ENCODE peak calls at places on chromosomes 11 and 22, in ten cellular contexts. One of them, this sample, is unnamed.

GRCh38 chr11:69382131-69383128 is 88.5 kb downstream of the MYEOV start:
- DNase-seq in H1: peak; percentile 63
- DNase-seq in adrenal gland: peak; percentile 24
- DNase-seq in A549: no peak
- DNase-seq in Peyer's patch: peak; percentile 38
- DNase-seq in esophagus squamous epithelium: no peak
- DNase-seq in HCT116: peak; percentile 70
- DNase-seq in testis: peak; percentile 85
- DNase-seq in K562: peak; percentile 98
- DNase-seq in IMR-90: no peak
- DNase-seq in this sample: no peak

GRCh38 chr22:47647181-47647580 is 884.7 kb downstream of the TBC1D22A start:
- DNase-seq in K562: no peak
- DNase-seq in IMR-90: no peak
- DNase-seq in testis: no peak
- DNase-seq in Peyer's patch: no peak
- DNase-seq in HCT116: no peak
- DNase-seq in A549: no peak
- DNase-seq in adrenal gland: no peak
- DNase-seq in esophagus squamous epithelium: no peak
- DNase-seq in H1: no peak
- DNase-seq in this sample: no peak

GRCh38 chr22:19936513-19936912 is 5.1 kb upstream of the COMT start:
- DNase-seq in adrenal gland: no peak
- DNase-seq in IMR-90: no peak
- DNase-seq in K562: no peak
- DNase-seq in testis: no peak
- DNase-seq in H1: no peak
- DNase-seq in Peyer's patch: no peak
- DNase-seq in A549: no peak
- DNase-seq in esophagus squamous epithelium: no peak
- DNase-seq in HCT116: no peak
- DNase-seq in this sample: no peak

GRCh38 chr11:112831969-112832368 is 129.3 kb upstream of the NCAM1 start:
- DNase-seq in adrenal gland: no peak
- DNase-seq in IMR-90: no peak
- DNase-seq in H1: no peak
- DNase-seq in A549: no peak
- DNase-seq in Peyer's patch: no peak
- DNase-seq in esophagus squamous epithelium: no peak
- DNase-seq in HCT116: no peak
- DNase-seq in testis: no peak
- DNase-seq in K562: no peak
- DNase-seq in this sample: no peak

GRCh38 chr22:29259253-29259899 is 8.4 kb downstream of the RHBDD3 start:
- DNase-seq in A549: peak; percentile 34
- DNase-seq in IMR-90: no peak
- DNase-seq in Peyer's patch: peak; percentile 8
- DNase-seq in testis: no peak
- DNase-seq in H1: no peak
- DNase-seq in HCT116: no peak
- DNase-seq in esophagus squamous epithelium: no peak
- DNase-seq in K562: no peak
- DNase-seq in adrenal gland: no peak
- DNase-seq in this sample: no peak

GRCh38 chr11:69495441-69496201 is 14.2 kb downstream of the LINC01488 start:
- DNase-seq in esophagus squamous epithelium: no peak
- DNase-seq in H1: no peak
- DNase-seq in A549: no peak
- DNase-seq in Peyer's patch: no peak
- DNase-seq in K562: no peak
- DNase-seq in adrenal gland: no peak
- DNase-seq in HCT116: no peak
- DNase-seq in testis: no peak
- DNase-seq in IMR-90: no peak
- DNase-seq in this sample: no peak

GRCh38 chr11:120316880-120317688 is 8.0 kb upstream of the TLCD5 start:
- DNase-seq in H1: no peak
- DNase-seq in IMR-90: peak; percentile 29
- DNase-seq in K562: no peak
- DNase-seq in Peyer's patch: no peak
- DNase-seq in esophagus squamous epithelium: no peak
- DNase-seq in testis: no peak
- DNase-seq in adrenal gland: no peak
- DNase-seq in A549: no peak
- DNase-seq in HCT116: no peak
- DNase-seq in this sample: peak; percentile 90

GRCh38 chr11:36818410-36818809 is 220.4 kb upstream of the RAG2 start:
- DNase-seq in Peyer's patch: no peak
- DNase-seq in testis: peak; percentile 35
- DNase-seq in A549: no peak
- DNase-seq in K562: no peak
- DNase-seq in HCT116: peak; percentile 6
- DNase-seq in esophagus squamous epithelium: no peak
- DNase-seq in adrenal gland: no peak
- DNase-seq in IMR-90: no peak
- DNase-seq in H1: peak; percentile 76
- DNase-seq in this sample: no peak

GRCh38 chr11:66554602-66555001 is 7.9 kb downstream of the ACTN3 start:
- DNase-seq in adrenal gland: no peak
- DNase-seq in H1: no peak
- DNase-seq in A549: no peak
- DNase-seq in HCT116: no peak
- DNase-seq in testis: no peak
- DNase-seq in K562: no peak
- DNase-seq in esophagus squamous epithelium: no peak
- DNase-seq in IMR-90: no peak
- DNase-seq in Peyer's patch: no peak
- DNase-seq in this sample: no peak

DNA sequence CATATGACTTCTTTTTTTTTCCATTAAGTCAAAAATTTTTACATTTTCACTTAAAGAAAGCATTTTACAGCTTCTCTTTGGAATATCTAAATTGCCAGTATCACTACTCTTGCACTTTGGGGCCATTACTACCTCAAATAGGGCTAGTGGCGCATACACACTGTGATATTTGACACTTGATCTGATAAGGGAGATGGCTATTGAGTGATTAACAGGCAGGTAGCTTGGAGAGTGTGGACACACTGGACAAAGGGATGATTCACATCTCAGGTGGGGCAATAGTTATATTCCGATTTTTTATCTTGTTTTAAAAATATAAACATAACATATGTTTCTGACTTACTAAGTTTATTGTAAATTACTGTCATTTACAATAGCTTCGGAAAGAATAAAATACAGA is 2219.9 kb downstream of the LRRC4C start:
- DNase-seq in HCT116: no peak
- DNase-seq in esophagus squamous epithelium: no peak
- DNase-seq in Peyer's patch: no peak
- DNase-seq in adrenal gland: no peak
- DNase-seq in testis: no peak
- DNase-seq in K562: no peak
- DNase-seq in A549: no peak
- DNase-seq in IMR-90: no peak
- DNase-seq in H1: no peak
- DNase-seq in this sample: no peak
- H3K4me3 ChIP-seq in HCT116: no peak overlapping the region
- H3K4me3 ChIP-seq in esophagus squamous epithelium: no peak overlapping the region
- H3K4me3 ChIP-seq in Peyer's patch: no peak overlapping the region
- H3K4me3 ChIP-seq in adrenal gland: no peak overlapping the region
- H3K4me3 ChIP-seq in testis: no peak overlapping the region
- H3K4me3 ChIP-seq in K562: no peak overlapping the region
- H3K4me3 ChIP-seq in A549: no peak overlapping the region
- H3K4me3 ChIP-seq in IMR-90: no peak overlapping the region
- H3K4me3 ChIP-seq in H1: no peak overlapping the region
- H3K4me3 ChIP-seq in this sample: no peak overlapping the region

DNA sequence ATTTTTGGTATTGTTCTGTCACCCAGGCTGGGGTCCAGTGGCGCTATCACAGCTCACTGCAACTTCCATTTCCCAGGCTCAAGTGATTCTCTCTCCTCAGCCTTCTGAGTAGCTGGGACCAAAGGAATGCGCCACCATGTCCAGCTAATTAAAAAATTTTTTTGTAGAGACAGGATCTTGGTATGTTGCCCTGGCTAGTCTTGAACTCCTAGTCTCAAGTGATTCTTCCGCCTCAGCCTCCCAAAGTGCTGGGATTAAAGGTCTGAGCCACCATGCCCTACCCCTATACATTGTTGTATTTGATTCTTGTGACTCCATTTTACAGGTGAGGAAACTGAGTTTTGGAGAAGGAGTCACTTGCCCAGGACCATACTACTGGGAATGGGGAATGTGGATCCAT is 11.9 kb downstream of the KIAA1671 start:
- DNase-seq in Peyer's patch: no peak
- DNase-seq in H1: no peak
- DNase-seq in esophagus squamous epithelium: no peak
- DNase-seq in testis: no peak
- DNase-seq in K562: no peak
- DNase-seq in adrenal gland: no peak
- DNase-seq in IMR-90: no peak
- DNase-seq in HCT116: no peak
- DNase-seq in A549: no peak
- DNase-seq in this sample: no peak
- H3K27ac ChIP-seq in Peyer's patch: no peak overlapping the region
- H3K27ac ChIP-seq in H1: no peak overlapping the region
- H3K27ac ChIP-seq in esophagus squamous epithelium: peak overlapping the region; percentile 81
- H3K27ac ChIP-seq in testis: no peak overlapping the region
- H3K27ac ChIP-seq in K562: no peak overlapping the region
- H3K27ac ChIP-seq in adrenal gland: peak overlapping the region; percentile 63
- H3K27ac ChIP-seq in IMR-90: no peak overlapping the region
- H3K27ac ChIP-seq in HCT116: no peak overlapping the region
- H3K27ac ChIP-seq in A549: no peak overlapping the region
- H3K27ac ChIP-seq in this sample: peak overlapping the region; percentile 52

GRCh38 chr22:27668828-27669797 is 132.4 kb downstream of the MN1 start:
- DNase-seq in H1: no peak
- DNase-seq in IMR-90: peak; percentile 18
- DNase-seq in testis: peak; percentile 84
- DNase-seq in A549: peak; percentile 58
- DNase-seq in Peyer's patch: no peak
- DNase-seq in K562: peak; percentile 78
- DNase-seq in esophagus squamous epithelium: no peak
- DNase-seq in HCT116: peak; percentile 58
- DNase-seq in adrenal gland: peak; percentile 70
- DNase-seq in this sample: no peak
- TF ChIP-seq POLR2A in H1: no peak
- TF ChIP-seq POLR2A in IMR-90: no peak
- TF ChIP-seq POLR2A in testis: no peak
- TF ChIP-seq POLR2A in A549: no peak
- TF ChIP-seq POLR2A in Peyer's patch: no peak
- TF ChIP-seq POLR2A in K562: no peak
- TF ChIP-seq POLR2A in esophagus squamous epithelium: no peak
- TF ChIP-seq POLR2A in HCT116: no peak
- TF ChIP-seq POLR2A in adrenal gland: no peak
- TF ChIP-seq POLR2A in this sample: no peak

GRCh38 chr11:102317099-102317767 is at the start of gene BIRC3:
- DNase-seq in A549: peak; percentile 72
- DNase-seq in esophagus squamous epithelium: peak; percentile 86
- DNase-seq in testis: peak; percentile 87
- DNase-seq in adrenal gland: peak; percentile 77
- DNase-seq in IMR-90: peak; percentile 98
- DNase-seq in K562: peak; percentile 23
- DNase-seq in Peyer's patch: peak; percentile 95
- DNase-seq in HCT116: peak; percentile 91
- DNase-seq in H1: peak; percentile 80
- DNase-seq in this sample: peak; percentile 71

GRCh38 chr11:102317768-102318103 is 452 bp downstream of the BIRC3 start:
- DNase-seq in esophagus squamous epithelium: no peak
- DNase-seq in adrenal gland: no peak
- DNase-seq in HCT116: no peak
- DNase-seq in K562: no peak
- DNase-seq in testis: no peak
- DNase-seq in Peyer's patch: no peak
- DNase-seq in IMR-90: no peak
- DNase-seq in H1: no peak
- DNase-seq in A549: no peak
- DNase-seq in this sample: no peak

GRCh38 chr11:102314784-102315183 is 2.5 kb upstream of the BIRC3 start:
- DNase-seq in adrenal gland: no peak
- DNase-seq in K562: no peak
- DNase-seq in Peyer's patch: no peak
- DNase-seq in testis: no peak
- DNase-seq in H1: no peak
- DNase-seq in esophagus squamous epithelium: no peak
- DNase-seq in HCT116: no peak
- DNase-seq in IMR-90: no peak
- DNase-seq in A549: no peak
- DNase-seq in this sample: no peak

GRCh38 chr11:102318469-102318868 is 1.2 kb downstream of the BIRC3 start:
- DNase-seq in H1: no peak
- DNase-seq in testis: peak; percentile 36
- DNase-seq in A549: peak; percentile 50
- DNase-seq in K562: no peak
- DNase-seq in Peyer's patch: peak; percentile 52
- DNase-seq in adrenal gland: no peak
- DNase-seq in HCT116: no peak
- DNase-seq in esophagus squamous epithelium: no peak
- DNase-seq in IMR-90: peak; percentile 48
- DNase-seq in this sample: no peak

GRCh38 chr11:102316505-102316904 is 779 bp upstream of the BIRC3 start:
- DNase-seq in adrenal gland: no peak
- DNase-seq in testis: no peak
- DNase-seq in A549: no peak
- DNase-seq in HCT116: no peak
- DNase-seq in K562: no peak
- DNase-seq in Peyer's patch: no peak
- DNase-seq in esophagus squamous epithelium: no peak
- DNase-seq in IMR-90: no peak
- DNase-seq in H1: no peak
- DNase-seq in this sample: no peak
- H3K4me3 ChIP-seq in adrenal gland: no peak overlapping the region
- H3K4me3 ChIP-seq in testis: no peak overlapping the region
- H3K4me3 ChIP-seq in A549: peak overlapping the region; percentile 52
- H3K4me3 ChIP-seq in HCT116: peak overlapping the region; percentile 12
- H3K4me3 ChIP-seq in K562: no peak overlapping the region
- H3K4me3 ChIP-seq in Peyer's patch: no peak overlapping the region
- H3K4me3 ChIP-seq in esophagus squamous epithelium: no peak overlapping the region
- H3K4me3 ChIP-seq in IMR-90: no peak overlapping the region
- H3K4me3 ChIP-seq in H1: no peak overlapping the region
- H3K4me3 ChIP-seq in this sample: peak overlapping the region; percentile 57

GRCh38 chr11:63837027-63837688 is 1.8 kb upstream of the MARK2 start:
- DNase-seq in adrenal gland: peak; percentile 84
- DNase-seq in esophagus squamous epithelium: no peak
- DNase-seq in Peyer's patch: peak; percentile 80
- DNase-seq in testis: peak; percentile 90
- DNase-seq in HCT116: peak; percentile 68
- DNase-seq in H1: peak; percentile 88
- DNase-seq in IMR-90: peak; percentile 69
- DNase-seq in A549: peak; percentile 92
- DNase-seq in K562: peak; percentile 71
- DNase-seq in this sample: peak; percentile 75
- H3K27ac ChIP-seq in adrenal gland: peak overlapping the region; percentile 75
- H3K27ac ChIP-seq in esophagus squamous epithelium: peak overlapping the region; percentile 95
- H3K27ac ChIP-seq in Peyer's patch: peak overlapping the region; percentile 95
- H3K27ac ChIP-seq in testis: peak overlapping the region; percentile 26
- H3K27ac ChIP-seq in HCT116: no peak overlapping the region
- H3K27ac ChIP-seq in H1: no peak overlapping the region
- H3K27ac ChIP-seq in IMR-90: no peak overlapping the region
- H3K27ac ChIP-seq in A549: no peak overlapping the region
- H3K27ac ChIP-seq in K562: no peak overlapping the region
- H3K27ac ChIP-seq in this sample: peak overlapping the region; percentile 88

This sample was measured in breast epithelium.